ENCODE peak calls at places on chromosome 11, in five cellular contexts. N, A, C, F and K are unnamed samples.
A peak's percentile ranks its signal among the peaks of the same experiment; 100 is the strongest.

GRCh38 chr11:14583252-14584105 is 60.1 kb upstream of the PDE3B start:
- DNase-seq in N (no peak), A (no peak), C (no peak), F (no peak), K (no peak)

GRCh38 chr11:88414981-88415391 is 77.5 kb upstream of the CTSC start:
- DNase-seq in N (peak; percentile 76), A (no peak), C (no peak), F (peak; percentile 82), K (no peak)

GRCh38 chr11:75320046-75320618 is 31.3 kb downstream of the ARRB1 start:
- DNase-seq in N (no peak), A (no peak), C (no peak), F (no peak), K (no peak)

GRCh38 chr11:129643031-129643721 is 172.5 kb upstream of the TMEM45B start:
- DNase-seq in N (peak; percentile 98), A (peak; percentile 41), C (no peak), F (no peak), K (no peak)

GRCh38 chr11:2590131-2590950 is 109.5 kb downstream of the KCNQ1OT1 start:
- DNase-seq in N (no peak), A (no peak), C (no peak), F (no peak), K (no peak)

GRCh38 chr11:15852179-15852578 is 504.2 kb downstream of the SOX6 start:
- DNase-seq in N (peak; percentile 4), A (no peak), C (peak; percentile 27), F (peak; percentile 48), K (no peak)

GRCh38 chr11:72483412-72484186 is 49.3 kb upstream of the CLPB start:
- DNase-seq in N (peak; percentile 55), A (no peak), C (no peak), F (peak; percentile 89), K (no peak)

GRCh38 chr11:65279713-65280459 is 18.1 kb downstream of the POLA2 start:
- DNase-seq in N (peak; percentile 93), A (no peak), C (no peak), F (no peak), K (no peak)

GRCh38 chr11:118306556-118306955 is 2.0 kb downstream of the CD3E start:
- DNase-seq in N (no peak), A (no peak), C (no peak), F (no peak), K (no peak)

GRCh38 chr11:115493488-115493887 is 10.7 kb downstream of the CADM1 start:
- DNase-seq in N (no peak), A (no peak), C (no peak), F (no peak), K (no peak)

GRCh38 chr11:47611240-47611863 is 17.1 kb upstream of the C1QTNF4 start:
- DNase-seq in N (no peak), A (no peak), C (no peak), F (no peak), K (no peak)

GRCh38 chr11:298406-299065 is 790 bp downstream of the IFITM5 start:
- DNase-seq in N (no peak), A (no peak), C (no peak), F (no peak), K (no peak)

GRCh38 chr11:118251858-118252652 is at the start of gene MPZL3:
- DNase-seq in N (peak; percentile 99), A (peak; percentile 93), C (peak; percentile 96), F (peak; percentile 96), K (peak; percentile 82)

GRCh38 chr11:64538501-64538951 is 52.5 kb upstream of the SLC22A12 start:
- DNase-seq in N (no peak), A (no peak), C (no peak), F (no peak), K (no peak)

GRCh38 chr11:111455291-111456085 is 56.7 kb downstream of the BTG4 start:
- DNase-seq in N (no peak), A (no peak), C (no peak), F (no peak), K (no peak)

GRCh38 chr11:46489668-46490560 is 98.3 kb upstream of the CHRM4 start:
- DNase-seq in N (peak; percentile 59), A (no peak), C (peak; percentile 52), F (peak; percentile 60), K (peak; percentile 18)

GRCh38 chr11:26753738-26754504 is 32.1 kb upstream of the SLC5A12 start:
- DNase-seq in N (peak; percentile 53), A (peak; percentile 30), C (peak; percentile 51), F (peak; percentile 70), K (peak; percentile 18)

GRCh38 chr11:96045622-96046456 is 121.9 kb upstream of the MTMR2 start:
- DNase-seq in N (no peak), A (no peak), C (no peak), F (no peak), K (peak; percentile 31)

GRCh38 chr11:65454311-65454695 is 31.7 kb downstream of the NEAT1 start:
- DNase-seq in N (peak; percentile 9), A (no peak), C (no peak), F (no peak), K (no peak)

GRCh38 chr11:91625495-91625894 is 599.1 kb upstream of the FAT3 start:
- DNase-seq in N (no peak), A (no peak), C (no peak), F (peak; percentile 85), K (no peak)

GRCh38 chr11:9664276-9665171 is 647 bp downstream of the SWAP70 start:
- DNase-seq in N (peak; percentile 32), A (peak; percentile 52), C (peak; percentile 59), F (peak; percentile 73), K (no peak)

GRCh38 chr11:72758304-72758689 is 6.1 kb upstream of the ARAP1 start:
- DNase-seq in N (no peak), A (no peak), C (no peak), F (peak; percentile 68), K (no peak)

GRCh38 chr11:125074511-125075241 is 11.6 kb downstream of the SLC37A2 start:
- DNase-seq in N (no peak), A (no peak), C (no peak), F (peak; percentile 37), K (no peak)

GRCh38 chr11:128367573-128367972 is 219.8 kb downstream of the ETS1 start:
- DNase-seq in N (no peak), A (no peak), C (no peak), F (peak; percentile 55), K (no peak)

GRCh38 chr11:2101171-2101675 is 38.0 kb downstream of the IGF2 start:
- DNase-seq in N (no peak), A (no peak), C (no peak), F (no peak), K (no peak)

GRCh38 chr11:15629690-15630321 is 515.1 kb downstream of the INSC start:
- DNase-seq in N (no peak), A (no peak), C (peak; percentile 33), F (peak; percentile 66), K (peak; percentile 45)

GRCh38 chr11:122267602-122268001 is 151.6 kb upstream of the BLID start:
- DNase-seq in N (peak; percentile 71), A (no peak), C (no peak), F (peak; percentile 86), K (no peak)

GRCh38 chr11:67490727-67491065 is 7.9 kb downstream of the AIP start:
- DNase-seq in N (no peak), A (no peak), C (peak; percentile 15), F (no peak), K (no peak)

GRCh38 chr11:102560555-102561011 is 30.0 kb upstream of the MMP7 start:
- DNase-seq in N (peak; percentile 65), A (peak; percentile 55), C (no peak), F (peak; percentile 42), K (no peak)

GRCh38 chr11:66168289-66168688 is 98.2 kb downstream of the PACS1 start:
- DNase-seq in N (no peak), A (no peak), C (no peak), F (no peak), K (no peak)

GRCh38 chr11:16252373-16252772 is 104.0 kb downstream of the SOX6 start:
- DNase-seq in N (peak; percentile 16), A (no peak), C (no peak), F (peak; percentile 10), K (peak; percentile 4)